ENCODE peak calls at places on chromosome 6, in four cellular contexts. H, M, F and A are unnamed samples.

GRCh38 chr6:158042245-158042798 is 60.7 kb downstream of the SYNJ2 start:
- DNase-seq in H (no peak), M (no peak), F (no peak), A (peak; percentile 68)

GRCh38 chr6:75012018-75012417 is 193.8 kb downstream of the COL12A1 start:
- DNase-seq in H (no peak), M (no peak), F (no peak), A (no peak)

GRCh38 chr6:124560836-124561585 is 401.2 kb upstream of the RNF217 start:
- DNase-seq in H (no peak), M (no peak), F (no peak), A (no peak)

GRCh38 chr6:41286544-41287346 is at the start of gene TREM1:
- DNase-seq in H (no peak), M (no peak), F (no peak), A (peak; percentile 20)

GRCh38 chr6:22877946-22878705 is 308.8 kb downstream of the HDGFL1 start:
- DNase-seq in H (no peak), M (no peak), F (no peak), A (peak; percentile 74)

GRCh38 chr6:129889580-129889979 is 28.5 kb upstream of the TMEM244 start:
- DNase-seq in H (no peak), M (no peak), F (no peak), A (peak; percentile 71)

GRCh38 chr6:45880139-45880538 is 135.5 kb downstream of the CLIC5 start:
- DNase-seq in H (no peak), M (no peak), F (no peak), A (no peak)

GRCh38 chr6:29748391-29749352 is 25.4 kb downstream of the HLA-F start:
- DNase-seq in H (peak; percentile 83), M (peak; percentile 68), F (peak; percentile 52), A (peak; percentile 73)

GRCh38 chr6:70099732-70100131 is 203.2 kb downstream of the COL9A1 start:
- DNase-seq in H (no peak), M (no peak), F (no peak), A (no peak)

GRCh38 chr6:142444388-142444787 is 142.6 kb downstream of the ADGRG6 start:
- DNase-seq in H (no peak), M (no peak), F (no peak), A (peak; percentile 3)

GRCh38 chr6:139152892-139153271 is 18.0 kb downstream of the HECA start:
- DNase-seq in H (no peak), M (no peak), F (no peak), A (no peak)

GRCh38 chr6:112245511-112246203 is 8.7 kb downstream of the LAMA4 start:
- DNase-seq in H (no peak), M (no peak), F (no peak), A (peak; percentile 74)

GRCh38 chr6:31582230-31582601 is at the start of gene LTB:
- DNase-seq in H (no peak), M (peak; percentile 19), F (no peak), A (no peak)

GRCh38 chr6:75201901-75202672 is 3.8 kb downstream of the COL12A1 start:
- DNase-seq in H (peak; percentile 32), M (peak; percentile 29), F (peak; percentile 54), A (no peak)

GRCh38 chr6:129875610-129876515 is 14.7 kb upstream of the TMEM244 start:
- DNase-seq in H (no peak), M (peak; percentile 4), F (no peak), A (no peak)

GRCh38 chr6:132369526-132369925 is 31.7 kb downstream of the MOXD1 start:
- DNase-seq in H (no peak), M (no peak), F (no peak), A (peak; percentile 71)